ENCODE peak calls at places on chromosome 20, in five cellular contexts. X is mucosa of gallbladder, C is cardiac fibroblast, S is A549, P is fibroblast of the aortic adventitia. L is an unnamed sample.
A peak's percentile ranks its signal among the peaks of the same experiment; 100 is the strongest.

GRCh38 chr20:59147197-59147596 is 16.4 kb upstream of the ZNF831 start:
- DNase-seq in X (no peak), C (no peak), S (no peak), P (no peak), L (no peak)

GRCh38 chr20:63223121-63223825 is 7.3 kb upstream of the YTHDF1 start:
- DNase-seq in X (no peak), C (peak; percentile 48), S (peak; percentile 48), P (peak; percentile 42), L (peak; percentile 35)

GRCh38 chr20:36439040-36439730 is 102.1 kb upstream of the MYL9 start:
- DNase-seq in X (peak; percentile 58), C (peak; percentile 71), S (peak; percentile 76), P (peak; percentile 59), L (peak; percentile 42)

GRCh38 chr20:19022791-19023448 is 189.5 kb upstream of the SLC24A3 start:
- DNase-seq in X (peak; percentile 5), C (no peak), S (no peak), P (no peak), L (no peak)

GRCh38 chr20:36352843-36353553 is 46.9 kb downstream of the DLGAP4 start:
- DNase-seq in X (no peak), C (no peak), S (no peak), P (no peak), L (no peak)

GRCh38 chr20:58508762-58509395 is 6.3 kb downstream of the APCDD1L start:
- DNase-seq in X (no peak), C (no peak), S (no peak), P (no peak), L (no peak)

GRCh38 chr20:51532577-51533191 is 9.8 kb downstream of the NFATC2 start:
- DNase-seq in X (peak; percentile 33), C (peak; percentile 14), S (no peak), P (peak; percentile 11), L (no peak)

GRCh38 chr20:17916365-17916996 is 52.1 kb downstream of the SNX5 start:
- DNase-seq in X (no peak), C (peak; percentile 32), S (no peak), P (no peak), L (no peak)

GRCh38 chr20:57857969-57858368 is 148.2 kb upstream of the PMEPA1 start:
- DNase-seq in X (no peak), C (no peak), S (no peak), P (no peak), L (no peak)

GRCh38 chr20:3914446-3914845 is 25.3 kb downstream of the PANK2 start:
- DNase-seq in X (no peak), C (no peak), S (no peak), P (no peak), L (no peak)

GRCh38 chr20:47493954-47494293 is 7.8 kb upstream of the NCOA3 start:
- DNase-seq in X (peak; percentile 36), C (no peak), S (no peak), P (no peak), L (no peak)

GRCh38 chr20:10647471-10647870 is 26.3 kb downstream of the JAG1 start:
- DNase-seq in X (no peak), C (no peak), S (no peak), P (no peak), L (no peak)

GRCh38 chr20:23257848-23258746 is 92.5 kb upstream of the NXT1 start:
- DNase-seq in X (no peak), C (peak; percentile 95), S (no peak), P (peak; percentile 95), L (peak; percentile 89)

GRCh38 chr20:44033873-44034272 is 119.2 kb downstream of the TOX2 start:
- DNase-seq in X (no peak), C (no peak), S (no peak), P (no peak), L (no peak)

GRCh38 chr20:61114776-61115175 is 137.3 kb upstream of the CDH4 start:
- DNase-seq in X (no peak), C (no peak), S (no peak), P (no peak), L (no peak)

GRCh38 chr20:52192296-52193007 is 873 bp upstream of the ZFP64 start:
- DNase-seq in X (peak; percentile 29), C (no peak), S (peak; percentile 75), P (peak; percentile 11), L (peak; percentile 6)

GRCh38 chr20:20491110-20491783 is 123.3 kb downstream of the INSM1 start:
- DNase-seq in X (no peak), C (peak; percentile 18), S (no peak), P (peak; percentile 58), L (peak; percentile 64)

GRCh38 chr20:34375977-34376430 is 12.9 kb downstream of the ITCH start:
- DNase-seq in X (no peak), C (no peak), S (no peak), P (no peak), L (no peak)

GRCh38 chr20:36804425-36804824 is 30.9 kb upstream of the DSN1 start:
- DNase-seq in X (no peak), C (no peak), S (no peak), P (no peak), L (no peak)

GRCh38 chr20:1537731-1538058 is 19.8 kb downstream of the SIRPD start:
- DNase-seq in X (peak; percentile 19), C (no peak), S (no peak), P (no peak), L (no peak)

GRCh38 chr20:51425347-51426106 is 117.0 kb downstream of the NFATC2 start:
- DNase-seq in X (no peak), C (no peak), S (no peak), P (no peak), L (no peak)

GRCh38 chr20:1460275-1460674 is 6.4 kb downstream of the NSFL1C start:
- DNase-seq in X (no peak), C (no peak), S (no peak), P (no peak), L (no peak)

GRCh38 chr20:23230766-23231385 is 119.7 kb upstream of the NXT1 start:
- DNase-seq in X (no peak), C (no peak), S (no peak), P (no peak), L (no peak)

GRCh38 chr20:40776702-40777457 is 87.8 kb upstream of the MAFB start:
- DNase-seq in X (no peak), C (no peak), S (no peak), P (no peak), L (no peak)

GRCh38 chr20:52552181-52552872 is 360.7 kb upstream of the ZFP64 start:
- DNase-seq in X (no peak), C (no peak), S (no peak), P (peak; percentile 2), L (peak; percentile 35)

GRCh38 chr20:23612385-23612784 is 6.7 kb upstream of the CST9 start:
- DNase-seq in X (no peak), C (no peak), S (no peak), P (no peak), L (no peak)

GRCh38 chr20:51712501-51713212 is 55.5 kb downstream of the ATP9A start:
- DNase-seq in X (no peak), C (peak; percentile 58), S (peak; percentile 49), P (peak; percentile 15), L (peak; percentile 27)

GRCh38 chr20:45098096-45098773 is 2.7 kb downstream of the KCNS1 start:
- DNase-seq in X (peak; percentile 35), C (peak; percentile 48), S (no peak), P (no peak), L (peak; percentile 14)

GRCh38 chr20:36465109-36466080 is 75.9 kb upstream of the MYL9 start:
- DNase-seq in X (no peak), C (peak; percentile 57), S (peak; percentile 91), P (peak; percentile 83), L (peak; percentile 91)

GRCh38 chr20:11511816-11512215 is 405.9 kb upstream of the BTBD3 start:
- DNase-seq in X (no peak), C (peak; percentile 34), S (no peak), P (peak; percentile 28), L (peak; percentile 9)

GRCh38 chr20:19814241-19814640 is 56.2 kb downstream of the RIN2 start:
- DNase-seq in X (no peak), C (no peak), S (no peak), P (no peak), L (no peak)

GRCh38 chr20:54027704-54028103 is 42.7 kb downstream of the BCAS1 start:
- DNase-seq in X (no peak), C (no peak), S (no peak), P (no peak), L (no peak)

GRCh38 chr20:3687655-3688054 is 5.8 kb upstream of the ADAM33 start:
- DNase-seq in X (no peak), C (peak; percentile 79), S (peak; percentile 67), P (peak; percentile 80), L (peak; percentile 63)

GRCh38 chr20:62734336-62734735 is 25.7 kb downstream of the NTSR1 start:
- DNase-seq in X (no peak), C (no peak), S (no peak), P (no peak), L (no peak)

GRCh38 chr20:57004416-57004815 is 262.0 kb downstream of the BMP7 start:
- DNase-seq in X (no peak), C (no peak), S (no peak), P (no peak), L (no peak)

GRCh38 chr20:47066484-47067270 is 172.0 kb downstream of the EYA2 start:
- DNase-seq in X (no peak), C (peak; percentile 2), S (no peak), P (no peak), L (peak; percentile 54)

GRCh38 chr20:58579069-58579818 is 64.0 kb upstream of the APCDD1L start:
- DNase-seq in X (no peak), C (no peak), S (no peak), P (no peak), L (no peak)

GRCh38 chr20:44583179-44583578 is 800 bp downstream of the PKIG start:
- DNase-seq in X (no peak), C (no peak), S (no peak), P (no peak), L (no peak)